ENCODE peak calls at places on chromosomes 5 and 9, in four cellular contexts. One of them, this sample, is unnamed.

GRCh38 chr5:124751031-124751430 is 4.6 kb upstream of the ZNF608 start:
- DNase-seq in K562: no peak
- DNase-seq in IMR-90: no peak
- DNase-seq in GM12878: no peak
- DNase-seq in this sample: no peak

GRCh38 chr9:4303002-4303401 is 3.1 kb upstream of the GLIS3 start:
- DNase-seq in K562: no peak
- DNase-seq in IMR-90: peak
- DNase-seq in GM12878: no peak
- DNase-seq in this sample: peak

GRCh38 chr9:134659688-134660131 is 18.1 kb downstream of the COL5A1 start:
- DNase-seq in K562: no peak
- DNase-seq in IMR-90: no peak
- DNase-seq in GM12878: no peak
- DNase-seq in this sample: no peak

GRCh38 chr9:8437878-8438277 is 638.3 kb upstream of the DMAC1 start:
- DNase-seq in K562: no peak
- DNase-seq in IMR-90: no peak
- DNase-seq in GM12878: no peak
- DNase-seq in this sample: no peak

GRCh38 chr9:2469681-2470141 is 151.9 kb upstream of the VLDLR start:
- DNase-seq in K562: no peak
- DNase-seq in IMR-90: peak
- DNase-seq in GM12878: peak
- DNase-seq in this sample: peak

GRCh38 chr9:133199648-133200321 is 9.3 kb downstream of the OBP2B start:
- DNase-seq in K562: no peak
- DNase-seq in IMR-90: no peak
- DNase-seq in GM12878: no peak
- DNase-seq in this sample: no peak

GRCh38 chr9:77864096-77864889 is 167.3 kb downstream of the GNAQ start:
- DNase-seq in K562: no peak
- DNase-seq in IMR-90: peak
- DNase-seq in GM12878: no peak
- DNase-seq in this sample: no peak

GRCh38 chr5:129399069-129399468 is 61.0 kb upstream of the ADAMTS19 start:
- DNase-seq in K562: no peak
- DNase-seq in IMR-90: no peak
- DNase-seq in GM12878: no peak
- DNase-seq in this sample: no peak

GRCh38 chr9:127142291-127142690 is 19.9 kb upstream of the ANGPTL2 start:
- DNase-seq in K562: no peak
- DNase-seq in IMR-90: no peak
- DNase-seq in GM12878: no peak
- DNase-seq in this sample: no peak

GRCh38 chr5:151234476-151235238 is 10.8 kb upstream of the CCDC69 start:
- DNase-seq in K562: no peak
- DNase-seq in IMR-90: peak
- DNase-seq in GM12878: no peak
- DNase-seq in this sample: no peak

GRCh38 chr9:37324261-37324683 is 98.2 kb upstream of the GRHPR start:
- DNase-seq in K562: no peak
- DNase-seq in IMR-90: peak
- DNase-seq in GM12878: peak
- DNase-seq in this sample: no peak

GRCh38 chr9:79695531-79696218 is 123.9 kb downstream of the TLE4 start:
- DNase-seq in K562: no peak
- DNase-seq in IMR-90: no peak
- DNase-seq in GM12878: no peak
- DNase-seq in this sample: no peak

GRCh38 chr5:76690027-76690679 is 25.8 kb upstream of the F2R start:
- DNase-seq in K562: no peak
- DNase-seq in IMR-90: no peak
- DNase-seq in GM12878: no peak
- DNase-seq in this sample: peak
- TF ChIP-seq FOS in K562: no peak
- TF ChIP-seq FOS in IMR-90: no peak
- TF ChIP-seq FOS in GM12878: no peak
- TF ChIP-seq FOS in this sample: no peak

DNA sequence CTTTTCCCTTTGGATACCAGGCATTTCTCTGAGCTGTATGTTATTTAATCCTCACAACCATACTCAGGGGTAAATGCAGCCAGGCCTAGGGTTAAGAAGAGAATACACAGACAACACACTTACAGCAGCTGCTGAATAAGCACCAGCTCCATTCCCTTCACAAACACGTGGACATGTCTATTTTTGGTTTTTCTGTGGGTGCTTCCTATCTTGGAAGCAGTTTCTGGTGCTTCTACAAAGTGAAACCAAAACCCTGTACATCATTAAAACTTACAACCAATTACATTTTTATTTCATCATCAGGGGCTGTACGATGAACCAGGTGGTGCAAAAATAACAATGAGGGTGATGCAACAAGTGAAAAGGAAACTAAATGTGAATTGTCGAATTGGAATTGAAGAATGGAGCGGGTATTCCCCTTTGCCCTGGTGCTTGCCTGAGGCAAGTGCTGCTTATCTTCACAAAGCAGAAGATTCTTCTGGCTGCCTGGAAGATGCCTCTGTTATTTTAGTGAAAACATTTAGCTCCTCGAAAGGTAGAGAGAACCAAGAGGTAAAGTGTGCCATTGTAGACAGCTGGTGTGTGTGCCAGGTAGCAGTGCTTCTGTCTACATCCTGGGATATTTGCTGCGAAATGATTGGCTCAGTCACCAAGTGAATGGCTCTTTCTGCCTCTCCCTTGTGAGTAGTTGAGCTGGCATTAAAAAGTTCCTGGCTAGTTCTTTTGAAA is 18.6 kb upstream of the IFNB1 start:
- DNase-seq in K562: no peak
- DNase-seq in IMR-90: peak
- DNase-seq in GM12878: peak
- DNase-seq in this sample: peak
- TF ChIP-seq FOS in K562: no peak
- TF ChIP-seq FOS in IMR-90: no peak
- TF ChIP-seq FOS in GM12878: no peak
- TF ChIP-seq FOS in this sample: no peak

DNA sequence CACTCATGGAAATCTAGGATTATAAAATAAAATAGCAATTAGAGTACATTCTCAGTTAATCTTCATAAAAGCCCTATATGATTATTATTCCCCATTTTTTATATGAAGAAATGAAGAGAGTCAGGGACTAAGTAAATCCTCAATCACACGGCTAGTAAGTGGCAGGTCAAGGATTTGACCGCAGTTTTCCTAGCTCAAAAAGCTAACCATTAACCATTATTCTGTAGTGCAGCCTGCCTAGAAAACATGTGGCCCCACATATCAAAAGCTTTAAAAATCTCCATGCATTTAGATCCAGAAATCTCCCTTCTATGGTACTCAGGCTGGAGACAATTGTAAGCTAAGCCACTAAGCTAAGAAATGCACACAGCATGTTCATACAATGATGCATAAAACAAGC is 21.4 kb downstream of the EPB41L4A start:
- DNase-seq in K562: no peak
- DNase-seq in IMR-90: no peak
- DNase-seq in GM12878: no peak
- DNase-seq in this sample: no peak
- TF ChIP-seq FOS in K562: no peak
- TF ChIP-seq FOS in IMR-90: no peak
- TF ChIP-seq FOS in GM12878: no peak
- TF ChIP-seq FOS in this sample: no peak

DNA sequence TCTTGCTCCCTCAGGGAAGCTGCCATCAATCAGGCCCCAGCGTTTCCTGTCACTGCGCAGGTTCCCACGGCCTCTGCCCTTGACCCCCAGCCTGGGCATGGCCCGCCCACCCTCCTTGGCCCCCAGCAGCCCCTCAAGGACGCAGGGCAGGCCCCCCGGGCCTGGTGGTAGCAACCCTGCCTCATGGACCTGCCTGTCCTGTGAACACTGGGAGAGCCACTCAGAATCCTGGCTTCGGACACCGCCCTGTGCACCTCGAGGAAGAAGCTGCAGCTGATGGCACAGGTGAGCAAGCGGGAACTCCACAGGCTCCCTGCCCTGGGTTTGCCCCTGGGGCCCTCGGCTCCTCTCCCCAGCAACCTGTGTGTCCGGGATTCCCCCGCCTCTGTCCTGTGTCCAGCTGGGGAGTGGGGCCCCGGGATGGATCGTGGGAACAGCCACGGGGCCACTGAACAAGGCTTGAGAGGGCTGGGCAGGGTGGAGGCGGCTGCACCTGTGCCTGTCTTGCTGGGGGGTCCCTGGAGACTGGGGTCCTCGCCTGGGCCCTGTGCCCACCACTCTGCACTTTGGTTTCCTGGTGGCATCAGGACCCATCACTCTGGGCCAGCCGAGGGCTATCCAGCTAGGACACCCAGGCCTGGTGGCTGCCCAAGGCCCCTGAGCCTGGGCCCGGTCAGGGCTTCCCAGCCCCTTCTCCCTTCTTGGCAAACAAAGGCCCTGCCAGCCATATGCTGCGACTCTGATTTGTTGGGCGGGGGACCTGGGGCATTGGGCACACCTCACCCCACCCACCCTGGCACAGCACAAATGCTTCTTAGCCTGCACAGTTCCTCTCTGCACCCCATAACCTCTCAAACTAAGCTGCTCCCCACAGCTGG is 33.5 kb upstream of the EGFL7 start:
- DNase-seq in K562: no peak
- DNase-seq in IMR-90: no peak
- DNase-seq in GM12878: no peak
- DNase-seq in this sample: no peak
- TF ChIP-seq FOS in K562: no peak
- TF ChIP-seq FOS in IMR-90: no peak
- TF ChIP-seq FOS in GM12878: no peak
- TF ChIP-seq FOS in this sample: no peak

DNA sequence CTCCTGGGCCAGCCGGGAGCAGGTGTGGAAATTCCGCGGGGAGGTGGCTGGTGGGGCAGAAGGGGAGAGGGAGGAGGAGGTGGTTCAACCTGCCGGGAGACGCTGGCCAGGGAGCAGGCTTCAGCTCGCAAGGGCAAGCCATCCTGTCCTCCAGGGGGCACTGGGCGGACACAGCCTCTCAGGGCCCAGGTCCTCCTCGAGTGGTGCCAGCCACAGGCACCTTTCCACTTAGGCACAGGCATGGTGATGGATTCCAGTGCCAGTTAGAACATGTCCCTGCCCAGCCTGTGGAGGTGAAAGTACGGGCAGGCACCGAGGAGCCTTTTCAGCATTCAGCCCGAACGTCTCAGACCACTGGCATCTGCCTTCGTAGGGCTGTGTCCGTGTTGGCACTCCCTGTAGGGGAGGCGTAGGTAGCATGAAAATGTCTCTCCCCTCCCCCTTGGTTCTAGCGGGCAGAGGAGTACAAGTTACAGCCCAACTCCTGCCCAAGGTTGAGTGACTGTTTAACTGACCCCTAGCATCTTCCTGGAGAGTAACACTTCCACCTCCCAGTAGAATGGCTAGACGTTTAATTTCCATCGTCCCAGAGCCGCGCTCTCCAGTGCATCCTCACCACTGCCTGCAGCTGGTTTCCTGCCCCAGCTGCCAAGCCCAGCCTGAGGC is 48.9 kb downstream of the DAB2IP start:
- DNase-seq in K562: no peak
- DNase-seq in IMR-90: peak
- DNase-seq in GM12878: no peak
- DNase-seq in this sample: peak
- TF ChIP-seq FOS in K562: no peak
- TF ChIP-seq FOS in IMR-90: no peak
- TF ChIP-seq FOS in GM12878: no peak
- TF ChIP-seq FOS in this sample: no peak

DNA sequence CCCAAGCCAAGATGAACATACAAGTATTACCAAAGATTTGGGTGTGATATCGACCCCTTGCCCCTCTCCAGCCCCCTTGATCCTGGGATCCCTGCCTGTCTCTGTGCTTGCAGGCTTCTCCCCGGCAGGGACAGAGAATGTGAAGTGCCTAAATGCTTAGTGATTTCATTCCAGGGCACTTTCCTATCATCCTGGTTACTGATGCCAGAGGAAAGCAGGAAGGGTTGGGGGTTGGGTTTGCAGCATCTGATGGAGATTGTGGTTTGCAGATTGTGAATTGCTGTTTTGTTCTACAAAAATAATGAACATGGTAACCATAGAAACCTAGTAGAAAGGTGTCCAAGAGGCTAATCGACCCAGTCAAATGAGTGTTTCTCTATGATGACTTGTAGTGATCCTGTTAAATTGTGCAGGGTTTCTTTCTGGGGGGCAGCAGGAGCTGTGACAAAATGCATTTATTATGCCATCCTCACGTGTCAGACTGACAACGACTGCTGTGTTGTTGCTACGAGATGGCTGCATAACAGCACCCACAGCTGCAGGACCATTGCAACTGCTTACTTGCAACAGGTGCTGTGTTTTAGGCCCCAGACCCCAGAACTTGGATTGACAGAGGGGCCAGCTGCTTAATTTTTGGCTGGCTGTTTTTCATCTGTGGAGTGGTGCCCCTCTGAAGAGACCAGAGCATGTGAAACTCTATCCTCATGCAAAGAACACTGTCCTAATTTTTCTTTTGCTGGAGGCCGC is 397.7 kb downstream of the GADD45G start:
- DNase-seq in K562: no peak
- DNase-seq in IMR-90: no peak
- DNase-seq in GM12878: no peak
- DNase-seq in this sample: no peak
- TF ChIP-seq FOS in K562: no peak
- TF ChIP-seq FOS in IMR-90: no peak
- TF ChIP-seq FOS in GM12878: no peak
- TF ChIP-seq FOS in this sample: no peak

GRCh38 chr5:137306903-137307302 is 192.2 kb downstream of the SPOCK1 start:
- DNase-seq in K562: no peak
- DNase-seq in IMR-90: no peak
- DNase-seq in GM12878: no peak
- DNase-seq in this sample: no peak

GRCh38 chr5:137303509-137303908 is 195.6 kb downstream of the SPOCK1 start:
- DNase-seq in K562: no peak
- DNase-seq in IMR-90: no peak
- DNase-seq in GM12878: no peak
- DNase-seq in this sample: no peak

GRCh38 chr5:137305971-137306592 is 193.0 kb downstream of the SPOCK1 start:
- DNase-seq in K562: no peak
- DNase-seq in IMR-90: no peak
- DNase-seq in GM12878: no peak
- DNase-seq in this sample: no peak

GRCh38 chr5:137300411-137301240 is 198.5 kb downstream of the SPOCK1 start:
- DNase-seq in K562: no peak
- DNase-seq in IMR-90: peak
- DNase-seq in GM12878: no peak
- DNase-seq in this sample: peak

DNA sequence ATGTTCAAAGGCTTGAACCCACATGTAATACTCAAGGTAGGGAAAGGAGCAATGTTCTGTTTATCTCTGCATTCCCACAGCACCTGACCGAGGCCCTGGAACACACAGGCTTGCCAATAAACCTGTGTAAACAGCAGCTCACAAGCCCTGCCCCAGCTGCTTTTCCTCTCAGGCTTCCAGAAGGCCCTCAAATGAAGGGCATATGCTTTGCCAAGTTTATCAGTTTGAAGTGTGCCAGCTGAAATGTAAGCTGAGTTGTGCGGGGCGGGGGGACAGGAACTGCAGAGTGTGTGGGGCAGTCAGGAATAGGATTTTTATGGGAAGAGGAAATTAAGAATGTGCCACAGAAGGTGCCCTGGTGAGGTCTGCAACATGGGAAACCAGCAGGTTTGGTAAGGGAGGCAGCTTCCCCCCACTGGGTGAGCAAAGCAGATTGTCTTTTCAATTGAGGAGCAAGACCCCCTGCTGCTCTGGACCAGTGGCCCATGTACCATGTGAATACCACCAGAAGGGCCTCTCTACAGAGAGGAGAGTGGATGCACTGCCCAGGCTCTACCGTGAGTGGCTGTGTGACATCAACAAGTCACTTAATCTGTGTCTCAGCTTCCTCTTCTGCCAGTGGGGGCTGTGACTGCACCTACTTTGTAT is 194.8 kb downstream of the SPOCK1 start:
- DNase-seq in K562: no peak
- DNase-seq in IMR-90: no peak
- DNase-seq in GM12878: no peak
- DNase-seq in this sample: peak
- TF ChIP-seq FOS in K562: no peak
- TF ChIP-seq FOS in IMR-90: no peak
- TF ChIP-seq FOS in GM12878: no peak
- TF ChIP-seq FOS in this sample: no peak

This sample was measured in endothelial cell of umbilical vein.